ENCODE peak calls at places on chromosomes 5 and 9, in eight cellular contexts. F is right atrium auricular region; O is activated effector memory CD4-positive, alpha-beta T cell treated with anti-CD3 and anti-CD28 coated beads, Interleukin-2, amount 50 U/mL, for 16 hours; E is activated CD4-positive, CD25-positive, alpha-beta regulatory T cell treated with anti-CD3 and anti-CD28 coated beads, Interleukin-2, amount 50 U/mL, for 16 hours; C is cerebellum; V is left ventricle myocardium superior; A is foreskin fibroblast; X is pancreas. J is an unnamed sample.

GRCh38 chr9:34185778-34186551 is 7.1 kb downstream of the UBAP1 start:
- DNase-seq in F (peak), O (no peak), E (no peak), C (no peak), V (no peak), A (peak), X (no peak), J (peak)

GRCh38 chr5:38456657-38457056 is 99.8 kb downstream of the LIFR start:
- DNase-seq in F (no peak), O (no peak), E (no peak), C (no peak), V (no peak), A (peak), X (no peak), J (no peak)

GRCh38 chr5:173923236-173924104 is 35.3 kb downstream of the CPEB4 start:
- DNase-seq in F (no peak), O (no peak), E (no peak), C (no peak), V (no peak), A (no peak), X (no peak), J (no peak)

GRCh38 chr5:143071927-143072326 is 301.8 kb downstream of the ARHGAP26 start:
- DNase-seq in F (no peak), O (no peak), E (no peak), C (no peak), V (no peak), A (no peak), X (no peak), J (no peak)

GRCh38 chr5:117594165-117594564 is 1019.5 kb upstream of the SEMA6A start:
- DNase-seq in F (peak), O (no peak), E (no peak), C (peak), V (no peak), A (peak), X (no peak), J (no peak)

GRCh38 chr5:171667341-171668096 is 118.1 kb upstream of the SMIM23 start:
- DNase-seq in F (peak), O (no peak), E (no peak), C (no peak), V (peak), A (peak), X (no peak), J (no peak)

GRCh38 chr9:116493183-116493582 is 193.9 kb upstream of the TRIM32 start:
- DNase-seq in F (no peak), O (no peak), E (no peak), C (no peak), V (no peak), A (no peak), X (no peak), J (no peak)

GRCh38 chr9:135251996-135252760 is 164.7 kb downstream of the OLFM1 start:
- DNase-seq in F (no peak), O (no peak), E (no peak), C (no peak), V (peak), A (no peak), X (no peak), J (no peak)

GRCh38 chr5:176716320-176716719 is 69.0 kb downstream of the TSPAN17 start:
- DNase-seq in F (no peak), O (no peak), E (no peak), C (peak), V (no peak), A (peak), X (no peak), J (no peak)

GRCh38 chr9:104412238-104412637 is 91.8 kb upstream of the OR13F1 start:
- DNase-seq in F (no peak), O (no peak), E (no peak), C (no peak), V (no peak), A (no peak), X (no peak), J (no peak)

GRCh38 chr5:85293139-85293785 is 908.6 kb upstream of the EDIL3 start:
- DNase-seq in F (no peak), O (no peak), E (no peak), C (no peak), V (no peak), A (no peak), X (no peak), J (no peak)

GRCh38 chr9:132857601-132858342 is 20.3 kb downstream of the AK8 start:
- DNase-seq in F (no peak), O (no peak), E (no peak), C (peak), V (peak), A (no peak), X (no peak), J (no peak)

GRCh38 chr5:1507961-1508678 is 15.6 kb downstream of the LPCAT1 start:
- DNase-seq in F (no peak), O (peak), E (no peak), C (no peak), V (no peak), A (no peak), X (peak), J (no peak)

GRCh38 chr9:99873531-99873930 is 32.9 kb upstream of the STX17 start:
- DNase-seq in F (no peak), O (no peak), E (no peak), C (no peak), V (no peak), A (peak), X (no peak), J (no peak)